ENCODE peak calls at places on chromosomes 16 and 17, in five cellular contexts. A is heart right ventricle, H is neural progenitor cell, C is hepatocyte, G is sigmoid colon. V is an unnamed sample. For H3K4me1, the result is how much of the 10 kb centered on the place peaks cover.

GRCh38 chr16:26715969-26716368 is 350.8 kb upstream of the C16orf82 start:
- DNase-seq in A (no peak), H (no peak), C (no peak), G (no peak), V (no peak)

GRCh38 chr17:72972263-72972951 is 120.1 kb downstream of the SLC39A11 start:
- DNase-seq in A (no peak), H (no peak), C (no peak), G (no peak), V (no peak)

GRCh38 chr17:48010193-48010592 is 27.4 kb downstream of the COPZ2 start:
- DNase-seq in A (no peak), H (no peak), C (no peak), G (no peak), V (no peak)

GRCh38 chr16:1533443-1533951 is at the start of gene TMEM204:
- DNase-seq in A (peak), H (no peak), C (no peak), G (peak), V (peak)

GRCh38 chr17:14736631-14737030 is 435.8 kb downstream of the HS3ST3B1 start:
- DNase-seq in A (no peak), H (no peak), C (no peak), G (no peak), V (no peak)

GRCh38 chr17:35695613-35696012 is 35.8 kb upstream of the RASL10B start:
- DNase-seq in A (no peak), H (no peak), C (no peak), G (no peak), V (no peak)

GRCh38 chr16:58076514-58076913 is 51.0 kb downstream of the MMP15 start:
- DNase-seq in A (no peak), H (no peak), C (no peak), G (no peak), V (no peak)

GRCh38 chr16:766820-767640 is 6.5 kb downstream of the MSLN start:
- DNase-seq in A (no peak), H (no peak), C (no peak), G (no peak), V (peak)

GRCh38 chr16:82195917-82196494 is 26.0 kb upstream of the MPHOSPH6 start:
- DNase-seq in A (no peak), H (no peak), C (no peak), G (no peak), V (no peak)

GRCh38 chr16:11004957-11005610 is 60.7 kb downstream of the CLEC16A start:
- DNase-seq in A (no peak), H (no peak), C (no peak), G (no peak), V (peak)

GRCh38 chr17:9880582-9880999 is 24.5 kb downstream of the RCVRN start:
- DNase-seq in A (no peak), H (no peak), C (no peak), G (no peak), V (peak)

GRCh38 chr17:73474370-73474988 is 162.7 kb upstream of the CDC42EP4 start:
- DNase-seq in A (peak), H (no peak), C (peak), G (peak), V (peak)

GRCh38 chr17:78891406-78892061 is 11.5 kb downstream of the CEP295NL start:
- DNase-seq in A (no peak), H (no peak), C (no peak), G (no peak), V (no peak)

GRCh38 chr17:78889525-78889924 is 13.5 kb downstream of the CEP295NL start:
- DNase-seq in A (no peak), H (no peak), C (no peak), G (no peak), V (no peak)

GRCh38 chr17:78886954-78887353 is 16.0 kb downstream of the CEP295NL start:
- DNase-seq in A (no peak), H (no peak), C (no peak), G (no peak), V (no peak)

GRCh38 chr17:78890111-78890897 is 12.7 kb downstream of the CEP295NL start:
- DNase-seq in A (peak), H (no peak), C (no peak), G (peak), V (no peak)

DNA sequence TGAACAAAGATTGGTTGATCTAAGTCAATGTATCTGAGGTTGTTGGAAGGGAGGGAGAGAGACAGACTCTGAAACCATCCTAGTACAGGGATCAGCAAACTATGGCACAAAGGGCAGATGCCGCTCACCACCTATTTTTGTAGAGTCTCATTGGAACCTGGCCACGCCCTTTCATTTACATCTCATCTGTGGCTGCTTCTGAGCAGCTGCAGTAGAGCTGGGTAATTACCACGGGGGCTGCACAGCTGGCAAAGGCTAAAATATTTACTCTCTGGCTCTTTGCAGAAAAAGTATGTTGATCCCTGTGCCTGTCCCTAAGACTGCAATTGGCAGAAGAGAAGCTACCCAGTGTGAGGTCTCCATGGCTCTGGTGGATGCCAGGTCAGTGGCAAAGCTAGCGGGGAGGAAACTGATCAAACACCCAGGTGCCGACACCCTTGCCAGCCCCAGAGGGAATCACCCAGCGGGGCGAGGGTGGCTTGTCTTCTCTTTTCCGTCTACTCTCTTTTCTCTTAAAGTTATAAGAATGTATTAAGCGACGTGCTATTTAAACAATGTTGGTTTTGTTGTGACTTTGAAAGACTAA is 14.0 kb downstream of the CEP295NL start:
- DNase-seq in A (no peak), H (no peak), C (no peak), G (no peak), V (no peak)
- H3K4me1 ChIP-seq in A (half or more), H (under half), C (under half), G (half or more), V (under half)

GRCh38 chr17:1834378-1835149 is 4.8 kb downstream of the RPA1 start:
- DNase-seq in A (no peak), H (no peak), C (no peak), G (no peak), V (no peak)
- H3K4me3 ChIP-seq in A (no peak), H (no peak), C (no peak), G (no peak), V (no peak)

GRCh38 chr17:57949649-57950048 is 5.6 kb downstream of the CUEDC1 start:
- DNase-seq in A (peak), H (no peak), C (no peak), G (peak), V (peak)
- H3K4me1 ChIP-seq in A (half or more), H (under half), C (half or more), G (half or more), V (half or more)

GRCh38 chr17:49995055-49995738 is at the start of gene DLX3:
- DNase-seq in A (peak), H (peak), C (peak), G (peak), V (peak)
- H3K4me3 ChIP-seq in A (peak), H (peak), C (peak), G (peak), V (peak)

DNA sequence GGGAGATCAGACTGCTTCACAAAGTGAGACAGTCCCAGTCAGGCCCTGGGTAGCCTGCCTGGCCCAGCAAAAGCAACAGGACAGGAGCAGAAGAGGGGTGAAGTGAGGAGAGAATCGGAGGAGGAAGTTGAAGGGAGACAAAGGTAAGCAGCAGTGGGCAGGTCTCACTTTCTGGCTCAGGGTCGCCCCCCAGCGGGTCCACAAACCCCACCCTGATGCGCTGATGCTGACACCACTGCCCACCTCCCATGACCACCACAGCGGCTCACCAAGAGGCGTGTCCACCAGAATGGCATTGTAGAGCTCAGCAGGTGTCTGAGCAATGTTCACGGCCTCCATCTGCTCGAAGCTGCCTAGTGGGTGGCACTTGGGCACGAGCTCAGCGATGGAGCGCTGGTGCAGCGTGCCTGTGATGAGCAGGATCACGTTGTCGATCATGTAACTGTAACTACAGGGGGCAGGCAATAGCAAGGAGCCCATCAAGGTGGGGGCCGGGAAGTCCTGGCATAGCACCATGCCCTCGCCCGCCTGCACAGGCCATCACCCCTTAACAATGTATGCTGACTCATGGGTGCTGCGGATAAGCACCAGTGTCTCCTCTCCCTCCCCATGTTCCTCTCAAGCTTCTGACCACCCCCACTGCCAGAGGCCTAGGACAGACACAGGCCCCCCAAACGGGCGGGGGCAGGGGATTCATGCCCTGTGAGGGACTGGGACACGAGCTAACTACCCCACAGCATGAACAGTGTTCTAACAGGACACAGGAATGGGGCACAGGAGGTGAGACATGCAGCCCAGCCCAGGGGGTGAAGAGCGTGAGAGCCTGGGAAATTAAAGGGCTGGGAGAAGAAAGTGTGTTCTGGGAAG is 13.6 kb downstream of the HSD11B2 start:
- DNase-seq in A (no peak), H (no peak), C (no peak), G (no peak), V (peak)
- H3K4me1 ChIP-seq in A (half or more), H (under half), C (under half), G (half or more), V (under half)

DNA sequence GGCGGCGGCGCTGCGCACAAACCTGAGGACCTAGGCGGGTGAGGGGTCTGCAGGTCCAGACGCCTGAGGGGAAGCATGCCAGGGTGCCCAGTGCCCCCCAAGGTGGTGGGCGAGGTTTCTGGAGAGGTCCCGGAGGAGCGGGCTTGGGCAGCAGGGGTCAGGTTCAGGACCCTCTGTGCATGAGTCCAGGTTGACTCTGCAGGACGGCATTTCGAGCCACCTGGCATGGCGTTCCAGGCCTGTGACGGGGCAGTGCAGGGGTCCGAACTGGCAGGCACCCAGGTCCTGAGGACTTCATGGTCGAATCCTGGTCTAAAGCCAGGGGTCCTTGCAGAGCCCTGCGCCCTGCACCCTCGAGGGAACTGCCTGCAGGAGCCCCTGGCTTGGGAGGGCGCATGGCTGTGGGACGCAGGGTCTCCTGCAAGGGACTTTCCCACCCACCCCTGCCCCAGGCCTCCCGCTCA is 3.5 kb downstream of the SLC16A3 start:
- DNase-seq in A (no peak), H (no peak), C (no peak), G (peak), V (no peak)
- H3K4me3 ChIP-seq in A (peak), H (peak), C (no peak), G (peak), V (peak)

DNA sequence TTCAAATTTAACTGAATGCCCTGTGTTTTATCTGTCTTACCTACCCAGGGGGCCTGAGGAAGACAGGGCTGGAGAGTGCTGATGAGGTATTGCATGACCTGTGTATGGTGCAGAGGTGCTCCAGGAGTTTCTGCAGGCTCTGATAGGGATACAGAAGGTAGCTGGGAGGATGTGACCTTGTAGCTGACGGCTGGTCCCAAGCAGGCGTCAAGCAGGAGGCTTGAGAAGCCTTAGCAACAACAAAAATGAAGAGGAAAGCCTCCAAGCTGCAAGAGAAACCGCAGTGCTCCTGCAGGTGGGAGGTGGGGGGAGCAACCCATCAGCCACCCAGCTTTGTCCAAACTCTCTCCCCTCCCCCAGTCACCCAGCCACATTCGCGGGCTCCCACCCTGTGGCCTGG is 40.4 kb downstream of the LAT start:
- DNase-seq in A (no peak), H (no peak), C (no peak), G (peak), V (no peak)
- H3K4me1 ChIP-seq in A (under half), H (under half), C (under half), G (under half), V (under half)

GRCh38 chr17:78130080-78130438 is 512 bp upstream of the TMC8 start:
- DNase-seq in A (no peak), H (no peak), C (no peak), G (no peak), V (no peak)
- H3K4me3 ChIP-seq in A (no peak), H (no peak), C (no peak), G (no peak), V (no peak)

DNA sequence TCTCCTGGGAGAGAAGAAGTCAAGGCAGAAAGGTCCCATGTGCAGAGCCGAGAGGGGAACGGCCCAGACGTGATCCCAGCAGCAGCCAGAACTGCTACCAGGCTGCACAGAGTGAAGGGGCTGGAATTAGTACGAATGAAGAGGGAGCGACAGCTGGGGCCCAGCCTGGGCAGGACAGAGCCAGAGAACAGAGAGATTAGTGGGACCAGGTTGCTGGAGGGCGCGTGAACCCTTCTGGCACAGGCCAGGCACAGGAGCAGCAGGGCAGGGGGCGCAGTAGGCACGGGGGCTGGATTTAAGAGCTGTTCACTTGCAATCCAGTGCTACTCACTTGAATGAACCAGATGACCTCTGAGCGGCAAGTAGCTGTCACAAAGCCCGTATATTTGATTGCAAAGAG is 66.9 kb downstream of the PLXDC1 start:
- DNase-seq in A (no peak), H (no peak), C (no peak), G (no peak), V (no peak)
- H3K4me1 ChIP-seq in A (under half), H (under half), C (under half), G (under half), V (under half)

DNA sequence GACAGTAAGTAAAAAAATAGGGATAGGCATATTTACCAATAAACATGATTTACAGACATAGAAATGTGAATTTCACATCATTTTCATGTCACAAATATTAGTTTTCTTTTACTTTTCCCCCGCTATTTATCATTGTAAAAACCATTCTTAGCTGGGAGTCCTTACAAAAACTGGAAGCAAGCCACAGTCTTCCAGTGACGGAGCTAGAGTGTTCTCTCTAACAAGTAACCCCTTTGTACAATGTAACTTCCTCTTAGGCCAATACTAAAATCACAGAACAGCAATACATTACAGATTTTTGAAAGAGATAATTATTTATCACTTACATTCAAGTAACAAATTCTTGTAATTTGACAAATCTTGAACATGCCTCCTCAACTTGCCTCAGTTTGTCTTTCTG is 2.1 kb upstream of the KCNJ16 start:
- DNase-seq in A (no peak), H (no peak), C (no peak), G (no peak), V (no peak)
- H3K4me3 ChIP-seq in A (no peak), H (no peak), C (no peak), G (no peak), V (no peak)